ENCODE peak calls at places on chromosomes 16 and 17, in seven cellular contexts. T is WTC11; G is GM10248; O is CD4-positive, alpha-beta T cell; V is AG04450; J is pancreas; H is AG04449. I is an unnamed sample.

GRCh38 chr16:58513874-58514273 is 1.4 kb upstream of the SETD6 start:
- DNase-seq in T (no peak), G (no peak), O (no peak), V (no peak), J (no peak), H (no peak), I (no peak)

GRCh38 chr16:11440657-11441012 is 95.4 kb downstream of the RMI2 start:
- DNase-seq in T (no peak), G (no peak), O (no peak), V (no peak), J (no peak), H (no peak), I (no peak)

GRCh38 chr17:80043963-80044362 is 7.5 kb downstream of the CCDC40 start:
- DNase-seq in T (no peak), G (no peak), O (no peak), V (no peak), J (no peak), H (no peak), I (no peak)

GRCh38 chr16:57751539-57752202 is 16.1 kb downstream of the KATNB1 start:
- DNase-seq in T (no peak), G (no peak), O (no peak), V (no peak), J (no peak), H (no peak), I (no peak)

GRCh38 chr16:55470533-55471371 is 8.2 kb upstream of the MMP2 start:
- DNase-seq in T (no peak), G (no peak), O (no peak), V (no peak), J (peak), H (no peak), I (no peak)

GRCh38 chr17:75086496-75087181 is 1.1 kb upstream of the SLC16A5 start:
- DNase-seq in T (no peak), G (no peak), O (no peak), V (no peak), J (no peak), H (no peak), I (no peak)

GRCh38 chr16:15613676-15614075 is 29.3 kb downstream of the MARF1 start:
- DNase-seq in T (no peak), G (no peak), O (no peak), V (no peak), J (no peak), H (no peak), I (no peak)

GRCh38 chr17:21002309-21003006 is 40.4 kb downstream of the USP22 start:
- DNase-seq in T (no peak), G (no peak), O (no peak), V (no peak), J (no peak), H (no peak), I (no peak)

GRCh38 chr16:8391219-8391757 is 199.0 kb downstream of the TMEM114 start:
- DNase-seq in T (no peak), G (no peak), O (no peak), V (no peak), J (peak), H (no peak), I (no peak)

GRCh38 chr16:79876332-79876730 is 275.8 kb upstream of the MAF start:
- DNase-seq in T (no peak), G (peak), O (no peak), V (no peak), J (no peak), H (no peak), I (no peak)

GRCh38 chr17:63697341-63698286 is 2.3 kb downstream of the LIMD2 start:
- DNase-seq in T (peak), G (peak), O (peak), V (no peak), J (peak), H (no peak), I (peak)

GRCh38 chr17:48562934-48563333 is 15.2 kb downstream of the HOXB4 start:
- DNase-seq in T (no peak), G (no peak), O (no peak), V (no peak), J (no peak), H (no peak), I (no peak)

GRCh38 chr17:48560452-48560817 is 15.5 kb upstream of the HOXB2 start:
- DNase-seq in T (no peak), G (no peak), O (no peak), V (no peak), J (no peak), H (no peak), I (no peak)

GRCh38 chr17:48563385-48563838 is 14.7 kb downstream of the HOXB4 start:
- DNase-seq in T (no peak), G (no peak), O (no peak), V (no peak), J (no peak), H (no peak), I (no peak)

GRCh38 chr17:48563867-48564199 is 14.3 kb downstream of the HOXB4 start:
- DNase-seq in T (no peak), G (no peak), O (no peak), V (no peak), J (no peak), H (no peak), I (no peak)

DNA sequence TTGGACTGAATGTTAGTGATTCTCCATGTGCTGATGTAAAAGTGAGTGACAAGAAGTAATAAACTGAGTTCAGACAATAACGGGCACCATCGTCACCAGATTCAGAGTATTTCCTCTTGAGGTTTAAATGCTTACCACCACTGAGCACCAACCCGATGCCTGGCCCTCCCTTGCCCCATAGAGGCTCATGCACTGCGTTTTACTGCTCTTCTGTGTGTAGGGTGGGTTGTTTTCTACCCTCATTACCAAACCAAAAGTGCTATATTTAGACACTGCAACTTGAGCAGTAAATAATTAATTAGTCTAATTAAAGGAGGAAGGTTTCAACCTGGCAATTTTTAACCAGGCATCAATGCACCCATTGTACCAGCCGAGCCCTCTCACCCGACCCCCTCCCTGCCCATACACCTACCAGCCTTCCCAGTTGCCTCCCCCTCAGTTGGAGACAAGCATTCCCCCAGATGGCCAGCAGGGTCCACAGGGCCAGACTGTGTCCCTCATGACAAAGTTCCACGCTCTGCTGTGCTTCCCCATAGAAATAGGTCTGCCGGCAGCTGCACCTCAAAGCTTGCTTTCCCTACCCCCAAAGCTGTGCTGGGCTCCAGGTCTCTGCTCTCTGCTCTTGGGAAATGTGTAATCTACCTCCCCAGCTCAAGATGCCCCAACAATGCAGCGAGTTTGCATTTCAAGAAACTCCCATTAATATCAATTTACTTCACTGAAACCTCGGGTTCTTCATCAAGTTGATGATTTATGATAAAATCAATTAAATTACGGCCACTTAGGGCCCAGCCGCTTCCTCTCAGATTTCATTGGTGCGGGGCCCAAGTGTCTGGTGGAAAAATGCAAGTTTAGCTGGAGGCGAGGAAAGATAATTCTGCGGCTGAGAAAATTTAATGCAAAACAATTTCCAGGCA is 16.0 kb downstream of the HOXB4 start:
- DNase-seq in T (no peak), G (no peak), O (no peak), V (no peak), J (no peak), H (no peak), I (no peak)
- TF ChIP-seq CTCF in T (no peak), G (no peak), O (no peak), V (peak), J (no peak), H (peak), I (no peak)

GRCh38 chr16:25256821-25257503 is 683 bp downstream of the ZKSCAN2 start:
- DNase-seq in T (peak), G (no peak), O (no peak), V (no peak), J (no peak), H (no peak), I (peak)
- TF ChIP-seq CTCF in T (no peak), G (no peak), O (no peak), V (peak), J (no peak), H (no peak), I (no peak)

DNA sequence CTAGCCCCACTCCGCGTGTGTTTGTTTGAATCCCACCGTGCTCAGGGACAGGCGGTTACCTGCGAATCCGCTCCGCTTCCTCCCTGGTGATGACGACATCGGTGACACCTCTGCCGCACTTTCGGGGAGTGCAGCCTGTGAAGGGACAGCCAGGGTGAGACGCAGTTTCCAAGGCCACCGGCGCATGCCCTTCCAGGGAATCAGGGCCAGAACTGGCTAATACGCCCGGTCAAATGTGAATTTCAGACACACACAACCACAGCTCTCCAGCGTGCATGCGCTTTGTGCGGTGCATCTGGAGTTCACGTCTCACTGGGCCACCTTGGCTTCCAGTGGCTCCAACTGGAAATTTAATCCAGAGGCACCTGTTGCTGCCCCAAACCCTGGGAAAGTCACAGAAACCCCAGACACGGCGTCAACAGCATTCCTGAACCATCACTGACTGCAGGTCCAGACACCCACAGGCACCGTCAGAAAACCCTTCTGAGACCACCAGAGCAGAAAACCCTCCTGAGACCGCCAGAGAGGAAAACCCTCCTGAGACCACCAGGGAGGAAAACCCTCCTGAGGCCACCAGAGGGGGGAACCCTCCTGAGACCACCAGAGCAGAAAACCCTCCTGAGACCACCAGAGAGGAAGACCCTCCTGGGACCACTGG is 6.6 kb upstream of the HEXD start:
- DNase-seq in T (no peak), G (no peak), O (no peak), V (no peak), J (no peak), H (no peak), I (no peak)
- TF ChIP-seq CTCF in T (no peak), G (no peak), O (no peak), V (no peak), J (no peak), H (no peak), I (no peak)

GRCh38 chr17:32813021-32813420 is 63.9 kb downstream of the MYO1D start:
- DNase-seq in T (no peak), G (no peak), O (no peak), V (no peak), J (no peak), H (no peak), I (no peak)
- TF ChIP-seq CTCF in T (no peak), G (no peak), O (no peak), V (no peak), J (no peak), H (no peak), I (no peak)

I was measured in activated CD8-positive, alpha-beta T cell treated with anti-CD3 and anti-CD28 coated beads for 36 hours.